ENCODE peak calls at places on chromosomes 11 and 22, in six cellular contexts. One of them, this sample, is unnamed.

GRCh38 chr11:32312865-32313403 is 122.4 kb downstream of the WT1 start:
- DNase-seq in activated naive CD4-positive, alpha-beta T cell: no peak
- DNase-seq in fibroblast of lung: peak
- DNase-seq in fibroblast of the aortic adventitia: peak
- DNase-seq in caudate nucleus: no peak
- DNase-seq in T follicular helper cell: no peak
- DNase-seq in this sample: no peak

GRCh38 chr22:41576877-41577276 is 12.8 kb downstream of the PMM1 start:
- DNase-seq in activated naive CD4-positive, alpha-beta T cell: no peak
- DNase-seq in fibroblast of lung: peak
- DNase-seq in fibroblast of the aortic adventitia: peak
- DNase-seq in caudate nucleus: no peak
- DNase-seq in T follicular helper cell: no peak
- DNase-seq in this sample: no peak

GRCh38 chr22:50656122-50657070 is 16.2 kb upstream of the SHANK3 start:
- DNase-seq in activated naive CD4-positive, alpha-beta T cell: no peak
- DNase-seq in fibroblast of lung: peak
- DNase-seq in fibroblast of the aortic adventitia: peak
- DNase-seq in caudate nucleus: no peak
- DNase-seq in T follicular helper cell: no peak
- DNase-seq in this sample: no peak

GRCh38 chr11:79768343-79768742 is 327.5 kb upstream of the TENM4 start:
- DNase-seq in activated naive CD4-positive, alpha-beta T cell: no peak
- DNase-seq in fibroblast of lung: no peak
- DNase-seq in fibroblast of the aortic adventitia: no peak
- DNase-seq in caudate nucleus: no peak
- DNase-seq in T follicular helper cell: no peak
- DNase-seq in this sample: no peak

GRCh38 chr11:83819936-83820549 is 533.9 kb upstream of the CCDC90B start:
- DNase-seq in activated naive CD4-positive, alpha-beta T cell: no peak
- DNase-seq in fibroblast of lung: peak
- DNase-seq in fibroblast of the aortic adventitia: peak
- DNase-seq in caudate nucleus: no peak
- DNase-seq in T follicular helper cell: no peak
- DNase-seq in this sample: no peak

GRCh38 chr11:73308003-73308962 is at the start of gene ARHGEF17:
- DNase-seq in activated naive CD4-positive, alpha-beta T cell: no peak
- DNase-seq in fibroblast of lung: peak
- DNase-seq in fibroblast of the aortic adventitia: peak
- DNase-seq in caudate nucleus: no peak
- DNase-seq in T follicular helper cell: peak
- DNase-seq in this sample: no peak

GRCh38 chr11:134380229-134380628 is 31.8 kb downstream of the B3GAT1 start:
- DNase-seq in activated naive CD4-positive, alpha-beta T cell: no peak
- DNase-seq in fibroblast of lung: no peak
- DNase-seq in fibroblast of the aortic adventitia: no peak
- DNase-seq in caudate nucleus: no peak
- DNase-seq in T follicular helper cell: no peak
- DNase-seq in this sample: no peak

GRCh38 chr11:134391170-134391569 is 20.9 kb downstream of the B3GAT1 start:
- DNase-seq in activated naive CD4-positive, alpha-beta T cell: no peak
- DNase-seq in fibroblast of lung: no peak
- DNase-seq in fibroblast of the aortic adventitia: no peak
- DNase-seq in caudate nucleus: no peak
- DNase-seq in T follicular helper cell: no peak
- DNase-seq in this sample: no peak

GRCh38 chr11:75273331-75273988 is 32.9 kb downstream of the TPBGL start:
- DNase-seq in activated naive CD4-positive, alpha-beta T cell: no peak
- DNase-seq in fibroblast of lung: no peak
- DNase-seq in fibroblast of the aortic adventitia: no peak
- DNase-seq in caudate nucleus: no peak
- DNase-seq in T follicular helper cell: no peak
- DNase-seq in this sample: no peak

GRCh38 chr22:17035246-17035645 is 27.2 kb upstream of the GAB4 start:
- DNase-seq in activated naive CD4-positive, alpha-beta T cell: no peak
- DNase-seq in fibroblast of lung: no peak
- DNase-seq in fibroblast of the aortic adventitia: no peak
- DNase-seq in caudate nucleus: no peak
- DNase-seq in T follicular helper cell: no peak
- DNase-seq in this sample: no peak

GRCh38 chr11:7019500-7020182 is 505 bp downstream of the ZNF214 start:
- DNase-seq in activated naive CD4-positive, alpha-beta T cell: no peak
- DNase-seq in fibroblast of lung: no peak
- DNase-seq in fibroblast of the aortic adventitia: no peak
- DNase-seq in caudate nucleus: no peak
- DNase-seq in T follicular helper cell: no peak
- DNase-seq in this sample: no peak

GRCh38 chr22:27473533-27473932 is 328.0 kb downstream of the MN1 start:
- DNase-seq in activated naive CD4-positive, alpha-beta T cell: no peak
- DNase-seq in fibroblast of lung: no peak
- DNase-seq in fibroblast of the aortic adventitia: no peak
- DNase-seq in caudate nucleus: no peak
- DNase-seq in T follicular helper cell: no peak
- DNase-seq in this sample: no peak